ENCODE peak calls at places on chromosomes 7 and 10, in ten cellular contexts. Z is HFFc6; J is NCI-H460; E is CD4-positive, alpha-beta memory T cell; B is Kasumi-1; T is HEK293T; P is naive thymus-derived CD8-positive, alpha-beta T cell; N is NT2/D1; W is occipital lobe; M is ACHN. V is an unnamed sample.
A peak's percentile ranks its signal among the peaks of the same experiment; 100 is the strongest.

GRCh38 chr10:127125331-127125730 is 71.1 kb downstream of the INSYN2A start:
- DNase-seq in Z (no peak), J (no peak), E (no peak), B (no peak), T (no peak), P (no peak), N (no peak), W (no peak), M (no peak), V (no peak)

GRCh38 chr7:154844955-154845354 is 158.0 kb downstream of the PAXIP1 start:
- DNase-seq in Z (no peak), J (no peak), E (no peak), B (no peak), T (no peak), P (no peak), N (no peak), W (no peak), M (no peak), V (no peak)

GRCh38 chr10:11918384-11918783 is 95.2 kb downstream of the PROSER2 start:
- DNase-seq in Z (no peak), J (no peak), E (no peak), B (no peak), T (no peak), P (no peak), N (no peak), W (no peak), M (no peak), V (no peak)

GRCh38 chr7:125636320-125636962 is 706.8 kb upstream of the POT1 start:
- DNase-seq in Z (no peak), J (no peak), E (no peak), B (no peak), T (no peak), P (no peak), N (no peak), W (no peak), M (peak; percentile 57), V (no peak)

GRCh38 chr7:65216469-65216868 is 157.2 kb upstream of the ZNF92 start:
- DNase-seq in Z (no peak), J (peak; percentile 57), E (peak; percentile 70), B (peak; percentile 30), T (peak; percentile 48), P (peak; percentile 68), N (peak; percentile 57), W (no peak), M (peak; percentile 56), V (peak; percentile 81)

GRCh38 chr10:110446954-110447608 is 50.6 kb upstream of the DUSP5 start:
- DNase-seq in Z (peak; percentile 79), J (no peak), E (no peak), B (peak; percentile 89), T (no peak), P (no peak), N (no peak), W (no peak), M (peak; percentile 68), V (no peak)

GRCh38 chr10:133356549-133356948 is 1.3 kb downstream of the FUOM start:
- DNase-seq in Z (no peak), J (no peak), E (no peak), B (no peak), T (no peak), P (no peak), N (no peak), W (no peak), M (no peak), V (no peak)

GRCh38 chr7:111802194-111802785 is 240.0 kb upstream of the IMMP2L start:
- DNase-seq in Z (no peak), J (no peak), E (no peak), B (no peak), T (no peak), P (no peak), N (no peak), W (no peak), M (no peak), V (no peak)

GRCh38 chr10:49610015-49610734 is at the start of gene SLC18A3:
- DNase-seq in Z (no peak), J (no peak), E (no peak), B (no peak), T (peak; percentile 26), P (no peak), N (no peak), W (no peak), M (no peak), V (peak; percentile 17)

V was measured in Caco-2.